ENCODE peak calls at places on chromosomes 6 and 20, in ten cellular contexts. T, Y, D, X, Z, R, F, U, O and M are unnamed samples.

GRCh38 chr20:25016471-25016870 is 23.9 kb upstream of the APMAP start:
- DNase-seq in T (no peak), Y (no peak), D (no peak), X (no peak), Z (no peak), R (no peak), F (no peak), U (no peak), O (no peak), M (no peak)

GRCh38 chr20:49115565-49115964 is 69.5 kb downstream of the CSE1L start:
- DNase-seq in T (no peak), Y (no peak), D (no peak), X (peak; percentile 20), Z (no peak), R (no peak), F (no peak), U (no peak), O (no peak), M (no peak)

GRCh38 chr20:49863666-49864065 is 51.0 kb downstream of the SLC9A8 start:
- DNase-seq in T (no peak), Y (no peak), D (no peak), X (no peak), Z (no peak), R (no peak), F (no peak), U (no peak), O (no peak), M (no peak)

GRCh38 chr20:58712116-58712822 is 19.7 kb downstream of the NPEPL1 start:
- DNase-seq in T (no peak), Y (no peak), D (no peak), X (no peak), Z (no peak), R (no peak), F (no peak), U (no peak), O (no peak), M (peak; percentile 59)

GRCh38 chr6:161417712-161418457 is 144.0 kb upstream of the AGPAT4 start:
- DNase-seq in T (peak; percentile 50), Y (peak; percentile 61), D (peak; percentile 99), X (peak; percentile 92), Z (no peak), R (no peak), F (peak; percentile 79), U (no peak), O (no peak), M (no peak)

GRCh38 chr6:88492824-88493223 is 326.7 kb upstream of the CNR1 start:
- DNase-seq in T (peak; percentile 17), Y (no peak), D (no peak), X (peak; percentile 63), Z (no peak), R (peak; percentile 13), F (no peak), U (no peak), O (peak; percentile 23), M (no peak)

GRCh38 chr6:112061605-112062004 is 7.7 kb downstream of the CCN6 start:
- DNase-seq in T (no peak), Y (no peak), D (no peak), X (peak; percentile 70), Z (no peak), R (no peak), F (no peak), U (no peak), O (no peak), M (no peak)

GRCh38 chr6:160102956-160103824 is 18.4 kb upstream of the SLC22A1 start:
- DNase-seq in T (peak; percentile 48), Y (no peak), D (peak; percentile 19), X (peak; percentile 66), Z (no peak), R (peak; percentile 27), F (no peak), U (no peak), O (peak; percentile 22), M (no peak)

GRCh38 chr6:8277769-8278168 is 157.6 kb downstream of the SLC35B3 start:
- DNase-seq in T (peak; percentile 8), Y (no peak), D (no peak), X (no peak), Z (no peak), R (no peak), F (no peak), U (no peak), O (peak; percentile 24), M (no peak)

GRCh38 chr6:139368661-139369060 is 5.8 kb downstream of the CITED2 start:
- DNase-seq in T (peak; percentile 76), Y (no peak), D (no peak), X (no peak), Z (no peak), R (no peak), F (no peak), U (no peak), O (no peak), M (no peak)

GRCh38 chr20:50073500-50073899 is 39.5 kb downstream of the UBE2V1 start:
- DNase-seq in T (no peak), Y (no peak), D (no peak), X (no peak), Z (no peak), R (no peak), F (no peak), U (no peak), O (no peak), M (no peak)

GRCh38 chr20:51569815-51570741 is 27.6 kb upstream of the NFATC2 start:
- DNase-seq in T (no peak), Y (peak; percentile 30), D (peak; percentile 34), X (peak; percentile 61), Z (no peak), R (peak; percentile 47), F (peak; percentile 79), U (no peak), O (peak; percentile 62), M (no peak)

GRCh38 chr6:43736211-43736786 is 33.7 kb upstream of the VEGFA start:
- DNase-seq in T (no peak), Y (no peak), D (no peak), X (no peak), Z (no peak), R (no peak), F (no peak), U (no peak), O (no peak), M (no peak)

GRCh38 chr6:104418125-104418524 is 441.6 kb downstream of the HACE1 start:
- DNase-seq in T (no peak), Y (no peak), D (no peak), X (no peak), Z (no peak), R (no peak), F (no peak), U (no peak), O (no peak), M (no peak)

GRCh38 chr6:111096246-111096645 is 8.9 kb downstream of the SLC16A10 start:
- DNase-seq in T (no peak), Y (no peak), D (no peak), X (no peak), Z (no peak), R (no peak), F (no peak), U (peak; percentile 93), O (no peak), M (no peak)

GRCh38 chr6:17410281-17410680 is 16.9 kb downstream of the CAP2 start:
- DNase-seq in T (no peak), Y (no peak), D (no peak), X (no peak), Z (no peak), R (no peak), F (no peak), U (no peak), O (no peak), M (no peak)

GRCh38 chr20:844473-845225 is 11.1 kb downstream of the FAM110A start:
- DNase-seq in T (peak; percentile 98), Y (peak; percentile 87), D (peak; percentile 53), X (peak; percentile 95), Z (peak; percentile 67), R (peak; percentile 73), F (peak; percentile 96), U (peak; percentile 97), O (peak; percentile 97), M (peak; percentile 85)

GRCh38 chr6:157647261-157647915 is 175.7 kb upstream of the SNX9 start:
- DNase-seq in T (no peak), Y (no peak), D (no peak), X (no peak), Z (no peak), R (no peak), F (no peak), U (no peak), O (no peak), M (no peak)

GRCh38 chr6:46102123-46102522 is 27.7 kb upstream of the ENPP4 start:
- DNase-seq in T (no peak), Y (no peak), D (no peak), X (no peak), Z (no peak), R (no peak), F (no peak), U (no peak), O (no peak), M (no peak)

GRCh38 chr20:1897965-1898464 is 2.8 kb downstream of the SIRPA start:
- DNase-seq in T (no peak), Y (no peak), D (no peak), X (peak; percentile 69), Z (no peak), R (no peak), F (peak; percentile 66), U (no peak), O (no peak), M (no peak)
- H3K4me3 ChIP-seq in T (no peak overlapping the region), Y (no peak overlapping the region), D (no peak overlapping the region), X (peak overlapping the region; percentile 99), Z (no peak overlapping the region), R (no peak overlapping the region), F (no peak overlapping the region), U (no peak overlapping the region), O (no peak overlapping the region), M (peak overlapping the region; percentile 6)

GRCh38 chr6:110043366-110043994 is 65.4 kb downstream of the GPR6 start:
- DNase-seq in T (no peak), Y (no peak), D (no peak), X (no peak), Z (no peak), R (no peak), F (no peak), U (no peak), O (no peak), M (peak; percentile 14)
- H3K27ac ChIP-seq in T (no peak overlapping the region), Y (no peak overlapping the region), D (no peak overlapping the region), X (no peak overlapping the region), Z (no peak overlapping the region), R (no peak overlapping the region), F (no peak overlapping the region), U (no peak overlapping the region), O (no peak overlapping the region), M (no peak overlapping the region)

DNA sequence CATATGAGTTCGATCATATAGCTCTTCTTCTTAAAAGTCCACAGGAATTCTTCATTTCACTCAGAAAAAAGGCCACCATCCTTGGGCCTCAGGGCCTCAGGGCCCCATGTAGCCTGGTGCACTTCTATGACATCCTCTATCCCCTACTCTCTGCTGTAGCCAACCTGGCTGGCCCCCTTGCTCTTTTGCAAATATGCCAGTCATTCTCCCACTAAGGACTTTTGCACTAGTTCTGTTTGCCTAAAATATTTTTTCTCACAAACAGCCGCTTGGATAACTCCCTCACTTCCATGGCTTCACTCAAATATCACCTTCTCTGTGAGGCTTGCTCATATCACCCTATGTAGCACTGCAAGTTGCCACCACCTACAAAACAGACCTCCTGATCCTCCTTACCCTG is 604.7 kb upstream of the JAG1 start:
- DNase-seq in T (no peak), Y (no peak), D (no peak), X (no peak), Z (no peak), R (no peak), F (no peak), U (no peak), O (no peak), M (no peak)
- H3K4me3 ChIP-seq in T (no peak overlapping the region), Y (no peak overlapping the region), D (no peak overlapping the region), X (no peak overlapping the region), Z (no peak overlapping the region), R (no peak overlapping the region), F (no peak overlapping the region), U (no peak overlapping the region), O (no peak overlapping the region), M (no peak overlapping the region)

GRCh38 chr6:4599924-4600323 is 176.3 kb upstream of the CDYL start:
- DNase-seq in T (no peak), Y (no peak), D (peak; percentile 87), X (peak; percentile 84), Z (no peak), R (no peak), F (no peak), U (no peak), O (peak; percentile 43), M (no peak)
- H3K27ac ChIP-seq in T (no peak overlapping the region), Y (no peak overlapping the region), D (peak overlapping the region; percentile 71), X (peak overlapping the region; percentile 52), Z (no peak overlapping the region), R (no peak overlapping the region), F (no peak overlapping the region), U (no peak overlapping the region), O (no peak overlapping the region), M (no peak overlapping the region)